ENCODE peak calls at places on chromosomes 2 and 18, in seven cellular contexts. W, F, N, T, O, Q and J are unnamed samples. For H3K4me1, the result is how much of the 10 kb centered on the place peaks cover.

GRCh38 chr18:23893653-23894052 is 120.9 kb upstream of the TTC39C start:
- DNase-seq in W (no peak), F (no peak), N (no peak), T (no peak), O (no peak), Q (peak), J (no peak)

GRCh38 chr2:231708773-231709635 is 679 bp downstream of the PTMA start:
- DNase-seq in W (peak), F (peak), N (no peak), T (no peak), O (peak), Q (peak), J (peak)

GRCh38 chr2:222492683-222493082 is 68.3 kb downstream of the SGPP2 start:
- DNase-seq in W (no peak), F (no peak), N (no peak), T (no peak), O (no peak), Q (peak), J (no peak)

GRCh38 chr18:28045880-28046279 is 131.1 kb downstream of the CDH2 start:
- DNase-seq in W (peak), F (no peak), N (no peak), T (no peak), O (no peak), Q (no peak), J (no peak)

GRCh38 chr2:46364797-46365457 is 67.7 kb downstream of the EPAS1 start:
- DNase-seq in W (peak), F (peak), N (no peak), T (peak), O (peak), Q (peak), J (peak)

GRCh38 chr2:144875996-144876395 is 356.1 kb upstream of the ZEB2 start:
- DNase-seq in W (no peak), F (no peak), N (no peak), T (no peak), O (no peak), Q (no peak), J (no peak)

GRCh38 chr18:685438-685837 is 27.0 kb downstream of the ENOSF1 start:
- DNase-seq in W (no peak), F (no peak), N (no peak), T (no peak), O (peak), Q (no peak), J (no peak)

GRCh38 chr2:226463154-226463553 is 336.5 kb downstream of the IRS1 start:
- DNase-seq in W (no peak), F (no peak), N (no peak), T (no peak), O (no peak), Q (no peak), J (no peak)

GRCh38 chr2:136244558-136244885 is 126.6 kb upstream of the CXCR4 start:
- DNase-seq in W (no peak), F (no peak), N (no peak), T (no peak), O (no peak), Q (no peak), J (no peak)

GRCh38 chr2:200452377-200452776 is 57.5 kb downstream of the KCTD18 start:
- DNase-seq in W (no peak), F (no peak), N (no peak), T (no peak), O (no peak), Q (no peak), J (no peak)
- H3K4me1 ChIP-seq in W (under half), F (under half), N (under half), T (under half), O (under half), Q (under half), J (under half)

GRCh38 chr2:68908392-68908970 is 37.3 kb upstream of the BMP10 start:
- DNase-seq in W (peak), F (peak), N (peak), T (peak), O (peak), Q (peak), J (peak)

GRCh38 chr2:68905116-68905515 is 33.9 kb upstream of the BMP10 start:
- DNase-seq in W (peak), F (no peak), N (no peak), T (no peak), O (no peak), Q (no peak), J (no peak)

GRCh38 chr2:68909793-68910674 is 38.8 kb upstream of the BMP10 start:
- DNase-seq in W (peak), F (peak), N (peak), T (peak), O (peak), Q (peak), J (peak)

GRCh38 chr2:68907923-68908253 is 36.7 kb upstream of the BMP10 start:
- DNase-seq in W (no peak), F (no peak), N (no peak), T (no peak), O (no peak), Q (no peak), J (no peak)

DNA sequence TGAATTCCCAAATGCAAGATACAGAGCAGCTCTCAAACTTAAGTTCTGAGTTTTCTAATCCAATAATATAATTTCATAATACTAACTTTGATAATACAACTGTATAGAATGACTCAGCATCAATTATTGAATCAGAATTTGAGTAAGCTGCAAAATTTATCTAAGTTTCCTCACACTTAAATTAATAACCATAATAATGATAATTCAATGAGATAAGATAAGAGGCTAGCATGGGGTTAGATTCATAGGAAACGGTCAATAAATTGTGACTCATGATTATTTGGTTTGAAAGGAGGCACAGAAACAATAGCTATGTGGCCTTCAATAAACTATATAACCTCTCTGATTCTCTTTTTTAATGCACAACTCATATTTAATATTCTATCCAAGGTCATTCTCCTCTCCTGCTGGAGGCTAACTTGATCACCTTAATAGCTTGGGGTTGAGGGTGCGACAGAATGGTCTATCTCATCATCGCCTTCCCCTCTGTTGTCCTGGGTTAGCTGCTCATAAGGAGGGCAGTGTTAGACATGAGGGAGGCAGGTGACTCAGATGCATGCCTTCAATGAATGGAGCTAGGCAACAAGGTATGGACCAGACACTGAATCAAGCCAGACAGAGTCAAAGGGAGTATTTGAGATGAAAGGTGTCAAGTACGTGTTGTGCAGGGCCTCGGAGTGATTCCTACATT is 36.2 kb upstream of the BMP10 start:
- DNase-seq in W (no peak), F (peak), N (no peak), T (no peak), O (no peak), Q (peak), J (no peak)
- H3K4me1 ChIP-seq in W (under half), F (under half), N (under half), T (under half), O (under half), Q (under half), J (under half)

DNA sequence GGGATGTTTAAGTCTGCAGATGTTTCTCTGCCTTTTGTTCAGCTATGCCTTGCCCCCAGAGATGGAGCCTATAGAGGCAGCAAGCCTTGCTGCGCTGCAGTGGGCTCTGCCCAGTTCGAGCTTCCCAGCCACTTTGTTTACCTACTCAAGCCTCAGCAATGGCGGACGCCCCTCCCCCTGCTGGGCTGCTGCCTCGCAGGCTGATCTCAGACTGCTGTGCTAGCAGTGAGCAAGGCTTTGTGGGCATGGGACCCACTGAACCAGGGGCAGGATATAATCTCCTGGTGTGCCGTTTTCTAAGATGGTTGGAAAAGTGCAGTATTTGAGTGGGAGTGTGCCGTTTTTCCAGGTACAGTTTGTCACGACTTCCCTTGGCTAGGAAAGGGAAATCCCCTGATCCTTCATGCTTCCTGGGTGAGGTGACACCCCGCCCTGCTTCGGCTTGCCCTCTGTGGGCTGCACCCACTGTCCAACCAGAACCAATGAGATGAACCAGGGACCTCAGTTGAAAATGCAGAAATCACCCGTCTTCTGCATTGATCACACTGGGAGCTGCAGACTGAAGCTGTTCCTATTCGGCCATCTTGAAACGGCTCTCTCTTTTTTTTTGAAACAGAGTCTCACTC is 27.6 kb upstream of the ADAM23 start:
- DNase-seq in W (no peak), F (no peak), N (no peak), T (no peak), O (peak), Q (no peak), J (no peak)
- H3K4me1 ChIP-seq in W (under half), F (under half), N (under half), T (under half), O (under half), Q (under half), J (under half)

GRCh38 chr2:111701266-111701665 is 182.7 kb downstream of the ANAPC1 start:
- DNase-seq in W (no peak), F (peak), N (peak), T (no peak), O (no peak), Q (no peak), J (no peak)
- H3K4me1 ChIP-seq in W (under half), F (half or more), N (under half), T (under half), O (half or more), Q (under half), J (under half)

DNA sequence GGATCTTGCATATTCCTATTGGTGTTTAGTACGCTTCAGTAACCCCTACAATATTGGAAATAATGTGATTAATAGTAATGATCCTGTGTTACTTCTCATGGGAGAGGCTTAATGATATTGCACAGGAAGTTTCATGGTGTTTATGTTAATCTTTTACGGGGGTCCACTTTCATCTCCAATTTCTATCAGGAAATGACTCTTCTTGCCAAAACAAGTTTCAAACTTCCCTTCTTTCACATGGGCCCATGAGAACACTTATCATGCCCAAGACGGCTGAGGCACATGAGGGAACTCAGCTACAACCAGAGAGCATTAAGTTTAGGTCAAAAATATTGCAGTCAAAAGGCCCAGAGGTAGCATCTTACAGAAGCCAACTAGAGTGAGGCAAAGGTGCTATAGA is 7.6 kb downstream of the ERBB4 start:
- DNase-seq in W (no peak), F (no peak), N (no peak), T (no peak), O (no peak), Q (no peak), J (no peak)
- H3K4me1 ChIP-seq in W (under half), F (under half), N (under half), T (under half), O (under half), Q (under half), J (under half)

GRCh38 chr2:217900780-217901360 is 101.9 kb downstream of the TNS1 start:
- DNase-seq in W (no peak), F (no peak), N (no peak), T (no peak), O (no peak), Q (no peak), J (no peak)
- H3K4me1 ChIP-seq in W (under half), F (under half), N (under half), T (under half), O (half or more), Q (under half), J (half or more)

GRCh38 chr2:102114851-102115497 is 27.6 kb upstream of the IL1R1 start:
- DNase-seq in W (peak), F (no peak), N (no peak), T (no peak), O (no peak), Q (no peak), J (no peak)
- H3K4me1 ChIP-seq in W (under half), F (under half), N (under half), T (under half), O (half or more), Q (under half), J (half or more)

DNA sequence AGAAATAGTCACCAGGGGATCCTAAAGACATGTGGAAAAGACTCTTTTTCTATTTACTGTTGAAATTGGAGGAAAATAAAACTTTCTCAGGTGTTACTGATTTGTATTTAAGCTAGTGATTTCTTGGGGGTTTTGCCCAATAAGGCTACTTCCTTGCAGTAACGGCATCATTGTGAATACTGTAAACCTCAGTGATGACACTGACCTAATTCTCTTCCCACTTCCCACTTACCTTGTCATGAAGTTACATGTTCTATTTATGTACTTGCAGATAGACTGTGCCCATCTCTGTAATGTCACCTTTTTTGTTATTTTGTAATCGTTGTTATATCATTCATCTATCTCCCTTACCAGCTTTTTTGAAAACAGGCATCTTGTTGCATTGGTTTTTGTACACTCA is 134.5 kb downstream of the KIAA1328 start:
- DNase-seq in W (no peak), F (no peak), N (no peak), T (no peak), O (no peak), Q (no peak), J (no peak)
- H3K4me1 ChIP-seq in W (under half), F (under half), N (under half), T (under half), O (under half), Q (under half), J (under half)

GRCh38 chr2:213104089-213104902 is 47.1 kb downstream of the IKZF2 start:
- DNase-seq in W (peak), F (peak), N (no peak), T (no peak), O (no peak), Q (no peak), J (no peak)
- H3K4me1 ChIP-seq in W (under half), F (under half), N (under half), T (under half), O (under half), Q (under half), J (under half)

GRCh38 chr2:172103471-172104292 is 982 bp upstream of the DLX2 start:
- DNase-seq in W (peak), F (peak), N (peak), T (no peak), O (peak), Q (peak), J (peak)
- H3K4me1 ChIP-seq in W (under half), F (under half), N (under half), T (under half), O (under half), Q (under half), J (half or more)